ENCODE peak calls at places on chromosomes 4 and X, in five cellular contexts. H is lower lobe of right lung, P is BJ, Q is heart right ventricle, I is HCT116. E is an unnamed sample. For H3K27me3, the result is how much of the 10 kb centered on the place peaks cover.

GRCh38 chr4:7876096-7876993 is 63.3 kb downstream of the AFAP1 start:
- DNase-seq in H (no peak), P (no peak), Q (no peak), I (no peak), E (no peak)

GRCh38 chr4:8155048-8155447 is 3.6 kb downstream of the ABLIM2 start:
- DNase-seq in H (no peak), P (no peak), Q (no peak), I (no peak), E (no peak)

GRCh38 chrX:103531002-103531401 is 11.7 kb upstream of the RAB40A start:
- DNase-seq in H (no peak), P (peak), Q (no peak), I (no peak), E (peak)

GRCh38 chr4:110638347-110638746 is 15.5 kb upstream of the PITX2 start:
- DNase-seq in H (no peak), P (no peak), Q (no peak), I (no peak), E (no peak)

GRCh38 chr4:77618383-77619241 is 13.0 kb downstream of the CXCL13 start:
- DNase-seq in H (no peak), P (peak), Q (no peak), I (peak), E (peak)

GRCh38 chr4:15194520-15194919 is 192.2 kb downstream of the CPEB2 start:
- DNase-seq in H (no peak), P (no peak), Q (no peak), I (no peak), E (no peak)

GRCh38 chr4:56655627-56656345 is 25.3 kb downstream of the HOPX start:
- DNase-seq in H (no peak), P (no peak), Q (peak), I (no peak), E (no peak)

GRCh38 chr4:61572160-61572559 is 372.0 kb downstream of the ADGRL3 start:
- DNase-seq in H (no peak), P (no peak), Q (no peak), I (no peak), E (no peak)

GRCh38 chr4:136558940-136559494 is 973.3 kb downstream of the PCDH18 start:
- DNase-seq in H (no peak), P (no peak), Q (no peak), I (no peak), E (no peak)

GRCh38 chrX:41963348-41963747 is 40.0 kb upstream of the CASK start:
- DNase-seq in H (no peak), P (no peak), Q (no peak), I (no peak), E (no peak)

GRCh38 chr4:73450398-73451004 is 14.5 kb downstream of the AFP start:
- DNase-seq in H (no peak), P (peak), Q (peak), I (no peak), E (peak)

GRCh38 chr4:89657931-89658700 is 178.8 kb downstream of the SNCA start:
- DNase-seq in H (no peak), P (no peak), Q (no peak), I (peak), E (peak)

GRCh38 chr4:73208376-73208775 is 50.2 kb downstream of the ANKRD17 start:
- DNase-seq in H (no peak), P (no peak), Q (no peak), I (no peak), E (no peak)

GRCh38 chr4:46931981-46932380 is 22.9 kb upstream of the COX7B2 start:
- DNase-seq in H (no peak), P (no peak), Q (no peak), I (no peak), E (no peak)

GRCh38 chr4:31291238-31291637 is 571.1 kb downstream of the PCDH7 start:
- DNase-seq in H (no peak), P (no peak), Q (no peak), I (no peak), E (no peak)

GRCh38 chrX:45794323-45794994 is 593.8 kb upstream of the DIPK2B start:
- DNase-seq in H (no peak), P (no peak), Q (no peak), I (no peak), E (no peak)

GRCh38 chrX:151806967-151807540 is 72.5 kb downstream of the CNGA2 start:
- DNase-seq in H (no peak), P (no peak), Q (no peak), I (no peak), E (no peak)

GRCh38 chr4:153471691-153472080 is 5.5 kb downstream of the TMEM131L start:
- DNase-seq in H (no peak), P (no peak), Q (no peak), I (no peak), E (no peak)

GRCh38 chr4:151029537-151029936 is 14.5 kb upstream of the LRBA start:
- DNase-seq in H (no peak), P (no peak), Q (no peak), I (no peak), E (no peak)

GRCh38 chr4:44118971-44119680 is 329.5 kb downstream of the KCTD8 start:
- DNase-seq in H (no peak), P (no peak), Q (no peak), I (no peak), E (no peak)

GRCh38 chr4:93384211-93384610 is 444.3 kb upstream of the ATOH1 start:
- DNase-seq in H (no peak), P (no peak), Q (no peak), I (no peak), E (no peak)

GRCh38 chr4:15729910-15730533 is 27.2 kb downstream of the BST1 start:
- DNase-seq in H (no peak), P (no peak), Q (no peak), I (peak), E (no peak)

GRCh38 chrX:151743651-151744470 is 9.3 kb downstream of the CNGA2 start:
- DNase-seq in H (no peak), P (no peak), Q (no peak), I (no peak), E (no peak)

GRCh38 chrX:115467961-115468360 is 93.0 kb upstream of the PLS3 start:
- DNase-seq in H (no peak), P (no peak), Q (no peak), I (no peak), E (no peak)

GRCh38 chrX:135585153-135585552 is 64.7 kb downstream of the INTS6L start:
- DNase-seq in H (no peak), P (no peak), Q (no peak), I (no peak), E (no peak)

GRCh38 chr4:155304375-155304774 is 72.4 kb downstream of the MAP9 start:
- DNase-seq in H (no peak), P (no peak), Q (no peak), I (no peak), E (no peak)

GRCh38 chrX:115624916-115625315 is 63.9 kb downstream of the PLS3 start:
- DNase-seq in H (no peak), P (no peak), Q (no peak), I (no peak), E (no peak)

GRCh38 chr4:112189754-112190153 is 41.8 kb upstream of the AP1AR start:
- DNase-seq in H (no peak), P (no peak), Q (no peak), I (no peak), E (no peak)

GRCh38 chrX:16695079-16695676 is 17.3 kb downstream of the CTPS2 start:
- DNase-seq in H (peak), P (no peak), Q (peak), I (peak), E (no peak)

GRCh38 chr4:122712782-122713181 is 19.7 kb upstream of the BBS12 start:
- DNase-seq in H (no peak), P (no peak), Q (no peak), I (no peak), E (no peak)

GRCh38 chrX:16240231-16240905 is 73.1 kb downstream of the MAGEB17 start:
- DNase-seq in H (no peak), P (no peak), Q (no peak), I (no peak), E (no peak)

GRCh38 chr4:17636696-17637351 is 22.4 kb downstream of the MED28 start:
- DNase-seq in H (peak), P (no peak), Q (peak), I (peak), E (peak)

GRCh38 chr4:113292371-113293042 is 243.1 kb downstream of the ANK2 start:
- DNase-seq in H (no peak), P (no peak), Q (peak), I (no peak), E (peak)

GRCh38 chr4:118331352-118331751 is 21.5 kb downstream of the PRSS12 start:
- DNase-seq in H (no peak), P (no peak), Q (no peak), I (no peak), E (no peak)

GRCh38 chr4:108170729-108171540 is 2.2 kb upstream of the LEF1 start:
- DNase-seq in H (no peak), P (no peak), Q (no peak), I (no peak), E (no peak)

GRCh38 chr4:108173599-108174057 is 4.9 kb upstream of the LEF1 start:
- DNase-seq in H (no peak), P (no peak), Q (no peak), I (no peak), E (no peak)

GRCh38 chr4:108172780-108173598 is 4.3 kb upstream of the LEF1 start:
- DNase-seq in H (peak), P (no peak), Q (peak), I (no peak), E (no peak)

GRCh38 chr4:108171541-108172230 is 3.0 kb upstream of the LEF1 start:
- DNase-seq in H (no peak), P (no peak), Q (no peak), I (no peak), E (no peak)

DNA sequence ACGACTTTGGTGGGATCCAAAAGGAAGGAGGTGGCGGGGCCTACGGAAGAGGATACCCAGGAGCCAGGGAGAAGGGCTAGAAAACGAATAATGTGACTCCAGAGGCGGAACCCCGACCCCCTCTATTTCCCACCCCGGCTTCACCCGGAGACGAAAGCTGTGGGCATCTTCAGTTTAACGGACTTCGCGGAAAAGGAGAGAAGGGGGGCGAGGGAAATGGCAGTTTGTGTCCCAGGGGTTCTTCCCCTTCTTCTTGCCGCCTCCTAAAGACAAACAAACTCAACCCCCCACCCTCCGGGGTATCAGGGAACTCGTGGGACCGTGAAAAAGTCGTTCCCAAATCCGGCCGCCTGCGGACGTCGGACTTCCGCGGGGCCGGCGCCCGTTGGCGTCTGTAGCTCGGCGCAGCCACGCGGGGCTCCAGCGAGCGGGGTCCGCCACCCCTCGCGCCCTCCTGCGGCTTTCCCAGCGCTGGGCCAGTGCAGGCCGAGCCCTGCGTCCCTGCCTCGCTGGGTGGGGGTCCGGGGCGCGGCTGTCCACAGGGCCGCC is 3.6 kb upstream of the LEF1 start:
- DNase-seq in H (no peak), P (no peak), Q (no peak), I (no peak), E (no peak)
- TF ChIP-seq CTCF in H (peak), P (no peak), Q (no peak), I (no peak), E (no peak)

GRCh38 chr4:91840359-91840758 is 463.4 kb upstream of the GRID2 start:
- DNase-seq in H (no peak), P (no peak), Q (no peak), I (no peak), E (no peak)

GRCh38 chr4:91837608-91838029 is 466.1 kb upstream of the GRID2 start:
- DNase-seq in H (no peak), P (no peak), Q (no peak), I (no peak), E (no peak)

GRCh38 chr4:91838181-91838861 is 465.4 kb upstream of the GRID2 start:
- DNase-seq in H (no peak), P (no peak), Q (no peak), I (no peak), E (no peak)
- H3K4me3 ChIP-seq in H (no peak), P (no peak), Q (no peak), I (no peak), E (no peak)

GRCh38 chr4:134141728-134142127 is 59.9 kb downstream of the PABPC4L start:
- DNase-seq in H (no peak), P (no peak), Q (no peak), I (no peak), E (no peak)
- H3K27me3 ChIP-seq in H (under half), P (under half), Q (under half), I (under half), E (under half)

GRCh38 chr4:2934813-2935761 is 28.1 kb downstream of the NOP14 start:
- DNase-seq in H (peak), P (peak), Q (peak), I (peak), E (peak)
- TF ChIP-seq CTCF in H (no peak), P (no peak), Q (peak), I (no peak), E (no peak)

E was measured in AG04450.